ENCODE peak calls at places on chromosomes 6 and 20, in eight cellular contexts. One of them, this sample, is unnamed.
A peak's percentile ranks its signal among the peaks of the same experiment; 100 is the strongest.

GRCh38 chr6:155523821-155524238 is 68.2 kb upstream of the NOX3 start:
- DNase-seq in Panc1: no peak
- DNase-seq in cardiac muscle cell: peak; percentile 11
- DNase-seq in colonic mucosa: no peak
- DNase-seq in right lobe of liver: no peak
- DNase-seq in NT2/D1: peak; percentile 64
- DNase-seq in mesenchymal stem cell: no peak
- DNase-seq in heart right ventricle: no peak
- DNase-seq in this sample: no peak

GRCh38 chr6:136446579-136447182 is 103.5 kb downstream of the MAP7 start:
- DNase-seq in Panc1: no peak
- DNase-seq in cardiac muscle cell: peak; percentile 27
- DNase-seq in colonic mucosa: no peak
- DNase-seq in right lobe of liver: no peak
- DNase-seq in NT2/D1: no peak
- DNase-seq in mesenchymal stem cell: no peak
- DNase-seq in heart right ventricle: no peak
- DNase-seq in this sample: no peak

GRCh38 chr6:30915591-30915946 is 1.5 kb downstream of the VARS2 start:
- DNase-seq in Panc1: no peak
- DNase-seq in cardiac muscle cell: peak; percentile 81
- DNase-seq in colonic mucosa: peak; percentile 48
- DNase-seq in right lobe of liver: peak; percentile 50
- DNase-seq in NT2/D1: peak; percentile 62
- DNase-seq in mesenchymal stem cell: peak; percentile 80
- DNase-seq in heart right ventricle: peak; percentile 49
- DNase-seq in this sample: no peak

GRCh38 chr6:134303903-134304302 is 14.0 kb downstream of the SGK1 start:
- DNase-seq in Panc1: no peak
- DNase-seq in cardiac muscle cell: peak; percentile 32
- DNase-seq in colonic mucosa: no peak
- DNase-seq in right lobe of liver: no peak
- DNase-seq in NT2/D1: no peak
- DNase-seq in mesenchymal stem cell: no peak
- DNase-seq in heart right ventricle: no peak
- DNase-seq in this sample: no peak

GRCh38 chr20:38809942-38810341 is 4.4 kb downstream of the PPP1R16B start:
- DNase-seq in Panc1: no peak
- DNase-seq in cardiac muscle cell: no peak
- DNase-seq in colonic mucosa: no peak
- DNase-seq in right lobe of liver: no peak
- DNase-seq in NT2/D1: no peak
- DNase-seq in mesenchymal stem cell: no peak
- DNase-seq in heart right ventricle: no peak
- DNase-seq in this sample: no peak

GRCh38 chr6:43773050-43773956 is 3.3 kb downstream of the VEGFA start:
- DNase-seq in Panc1: no peak
- DNase-seq in cardiac muscle cell: peak; percentile 64
- DNase-seq in colonic mucosa: peak; percentile 86
- DNase-seq in right lobe of liver: peak; percentile 77
- DNase-seq in NT2/D1: no peak
- DNase-seq in mesenchymal stem cell: peak; percentile 58
- DNase-seq in heart right ventricle: peak; percentile 70
- DNase-seq in this sample: peak; percentile 85

GRCh38 chr6:137136065-137136464 is 37.4 kb downstream of the IL22RA2 start:
- DNase-seq in Panc1: no peak
- DNase-seq in cardiac muscle cell: peak; percentile 27
- DNase-seq in colonic mucosa: no peak
- DNase-seq in right lobe of liver: no peak
- DNase-seq in NT2/D1: no peak
- DNase-seq in mesenchymal stem cell: no peak
- DNase-seq in heart right ventricle: no peak
- DNase-seq in this sample: no peak

GRCh38 chr6:139161169-139161568 is 26.3 kb downstream of the HECA start:
- DNase-seq in Panc1: no peak
- DNase-seq in cardiac muscle cell: no peak
- DNase-seq in colonic mucosa: no peak
- DNase-seq in right lobe of liver: no peak
- DNase-seq in NT2/D1: no peak
- DNase-seq in mesenchymal stem cell: peak; percentile 80
- DNase-seq in heart right ventricle: no peak
- DNase-seq in this sample: no peak

GRCh38 chr6:7171119-7171518 is 63.4 kb downstream of the RREB1 start:
- DNase-seq in Panc1: no peak
- DNase-seq in cardiac muscle cell: no peak
- DNase-seq in colonic mucosa: peak; percentile 83
- DNase-seq in right lobe of liver: peak; percentile 87
- DNase-seq in NT2/D1: no peak
- DNase-seq in mesenchymal stem cell: no peak
- DNase-seq in heart right ventricle: no peak
- DNase-seq in this sample: no peak

GRCh38 chr20:63217706-63218105 is 1.8 kb upstream of the YTHDF1 start:
- DNase-seq in Panc1: no peak
- DNase-seq in cardiac muscle cell: no peak
- DNase-seq in colonic mucosa: no peak
- DNase-seq in right lobe of liver: no peak
- DNase-seq in NT2/D1: no peak
- DNase-seq in mesenchymal stem cell: no peak
- DNase-seq in heart right ventricle: no peak
- DNase-seq in this sample: no peak

GRCh38 chr6:113328886-113329381 is 528.2 kb upstream of the MARCKS start:
- DNase-seq in Panc1: no peak
- DNase-seq in cardiac muscle cell: peak; percentile 92
- DNase-seq in colonic mucosa: no peak
- DNase-seq in right lobe of liver: no peak
- DNase-seq in NT2/D1: no peak
- DNase-seq in mesenchymal stem cell: no peak
- DNase-seq in heart right ventricle: peak; percentile 32
- DNase-seq in this sample: no peak

GRCh38 chr20:35502352-35502751 is 27.1 kb downstream of the C20orf173 start:
- DNase-seq in Panc1: no peak
- DNase-seq in cardiac muscle cell: no peak
- DNase-seq in colonic mucosa: no peak
- DNase-seq in right lobe of liver: no peak
- DNase-seq in NT2/D1: no peak
- DNase-seq in mesenchymal stem cell: no peak
- DNase-seq in heart right ventricle: no peak
- DNase-seq in this sample: peak; percentile 86

GRCh38 chr6:25342784-25343183 is 63.6 kb downstream of the CARMIL1 start:
- DNase-seq in Panc1: no peak
- DNase-seq in cardiac muscle cell: peak; percentile 72
- DNase-seq in colonic mucosa: no peak
- DNase-seq in right lobe of liver: no peak
- DNase-seq in NT2/D1: no peak
- DNase-seq in mesenchymal stem cell: peak; percentile 39
- DNase-seq in heart right ventricle: no peak
- DNase-seq in this sample: no peak

GRCh38 chr20:6519556-6519955 is 247.9 kb upstream of the BMP2 start:
- DNase-seq in Panc1: no peak
- DNase-seq in cardiac muscle cell: peak; percentile 58
- DNase-seq in colonic mucosa: no peak
- DNase-seq in right lobe of liver: no peak
- DNase-seq in NT2/D1: no peak
- DNase-seq in mesenchymal stem cell: peak; percentile 83
- DNase-seq in heart right ventricle: no peak
- DNase-seq in this sample: no peak

GRCh38 chr6:104711371-104711770 is 148.3 kb downstream of the HACE1 start:
- DNase-seq in Panc1: peak; percentile 2
- DNase-seq in cardiac muscle cell: peak; percentile 67
- DNase-seq in colonic mucosa: no peak
- DNase-seq in right lobe of liver: no peak
- DNase-seq in NT2/D1: no peak
- DNase-seq in mesenchymal stem cell: peak; percentile 100
- DNase-seq in heart right ventricle: no peak
- DNase-seq in this sample: no peak

GRCh38 chr6:90175627-90176538 is 120.8 kb downstream of the BACH2 start:
- DNase-seq in Panc1: no peak
- DNase-seq in cardiac muscle cell: no peak
- DNase-seq in colonic mucosa: no peak
- DNase-seq in right lobe of liver: no peak
- DNase-seq in NT2/D1: no peak
- DNase-seq in mesenchymal stem cell: no peak
- DNase-seq in heart right ventricle: no peak
- DNase-seq in this sample: no peak

GRCh38 chr20:44549123-44549522 is 27.3 kb upstream of the SERINC3 start:
- DNase-seq in Panc1: no peak
- DNase-seq in cardiac muscle cell: peak; percentile 32
- DNase-seq in colonic mucosa: no peak
- DNase-seq in right lobe of liver: no peak
- DNase-seq in NT2/D1: no peak
- DNase-seq in mesenchymal stem cell: no peak
- DNase-seq in heart right ventricle: no peak
- DNase-seq in this sample: no peak

GRCh38 chr6:100353276-100354015 is 111.3 kb downstream of the SIM1 start:
- DNase-seq in Panc1: no peak
- DNase-seq in cardiac muscle cell: peak; percentile 79
- DNase-seq in colonic mucosa: no peak
- DNase-seq in right lobe of liver: no peak
- DNase-seq in NT2/D1: no peak
- DNase-seq in mesenchymal stem cell: peak; percentile 21
- DNase-seq in heart right ventricle: no peak
- DNase-seq in this sample: no peak

GRCh38 chr6:33677689-33678088 is 33.8 kb downstream of the UQCC2 start:
- DNase-seq in Panc1: no peak
- DNase-seq in cardiac muscle cell: no peak
- DNase-seq in colonic mucosa: no peak
- DNase-seq in right lobe of liver: no peak
- DNase-seq in NT2/D1: no peak
- DNase-seq in mesenchymal stem cell: no peak
- DNase-seq in heart right ventricle: no peak
- DNase-seq in this sample: no peak

DNA sequence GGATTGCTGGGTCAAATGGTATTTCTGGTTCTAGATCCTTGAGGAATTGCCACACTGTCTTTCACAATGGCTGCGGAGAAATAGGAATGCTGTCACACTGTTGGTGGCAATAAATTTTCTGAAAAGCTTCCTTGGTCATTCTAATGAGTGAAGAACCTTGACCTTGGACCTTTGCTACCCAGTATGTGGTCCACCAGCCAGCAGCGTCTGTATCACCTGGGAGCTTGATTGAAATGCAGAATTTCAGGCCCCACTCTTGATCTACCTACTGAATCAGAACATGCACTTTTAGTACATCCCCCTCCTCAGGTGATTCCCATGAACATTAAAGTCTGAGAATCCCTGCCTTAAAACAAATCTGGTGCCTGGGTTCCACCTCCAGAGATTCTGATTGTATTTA is 27.5 kb upstream of the GLP1R start:
- DNase-seq in Panc1: no peak
- DNase-seq in cardiac muscle cell: no peak
- DNase-seq in colonic mucosa: no peak
- DNase-seq in right lobe of liver: no peak
- DNase-seq in NT2/D1: no peak
- DNase-seq in mesenchymal stem cell: no peak
- DNase-seq in heart right ventricle: no peak
- DNase-seq in this sample: no peak
- H3K27me3 ChIP-seq in Panc1: peaks cover 9% of the 10 kb centered on the region
- H3K27me3 ChIP-seq in cardiac muscle cell: peaks cover 5% of the 10 kb centered on the region
- H3K27me3 ChIP-seq in colonic mucosa: no peaks in the 10 kb centered on the region
- H3K27me3 ChIP-seq in right lobe of liver: no peaks in the 10 kb centered on the region
- H3K27me3 ChIP-seq in NT2/D1: peaks cover 3% of the 10 kb centered on the region
- H3K27me3 ChIP-seq in mesenchymal stem cell: peaks cover 14% of the 10 kb centered on the region
- H3K27me3 ChIP-seq in heart right ventricle: peaks cover 4% of the 10 kb centered on the region
- H3K27me3 ChIP-seq in this sample: no peaks in the 10 kb centered on the region

GRCh38 chr20:2026004-2026403 is 32.1 kb upstream of the PDYN start:
- DNase-seq in Panc1: no peak
- DNase-seq in cardiac muscle cell: no peak
- DNase-seq in colonic mucosa: no peak
- DNase-seq in right lobe of liver: no peak
- DNase-seq in NT2/D1: no peak
- DNase-seq in mesenchymal stem cell: no peak
- DNase-seq in heart right ventricle: no peak
- DNase-seq in this sample: no peak
- H3K27me3 ChIP-seq in Panc1: peaks cover 19% of the 10 kb centered on the region
- H3K27me3 ChIP-seq in cardiac muscle cell: peaks cover 100% of the 10 kb centered on the region
- H3K27me3 ChIP-seq in colonic mucosa: no peaks in the 10 kb centered on the region
- H3K27me3 ChIP-seq in right lobe of liver: no peaks in the 10 kb centered on the region
- H3K27me3 ChIP-seq in NT2/D1: peaks cover 15% of the 10 kb centered on the region
- H3K27me3 ChIP-seq in mesenchymal stem cell: peaks cover 26% of the 10 kb centered on the region
- H3K27me3 ChIP-seq in heart right ventricle: peaks cover 28% of the 10 kb centered on the region
- H3K27me3 ChIP-seq in this sample: no peaks in the 10 kb centered on the region

GRCh38 chr6:142683688-142684087 is 261.3 kb downstream of the HIVEP2 start:
- DNase-seq in Panc1: no peak
- DNase-seq in cardiac muscle cell: no peak
- DNase-seq in colonic mucosa: no peak
- DNase-seq in right lobe of liver: no peak
- DNase-seq in NT2/D1: no peak
- DNase-seq in mesenchymal stem cell: no peak
- DNase-seq in heart right ventricle: no peak
- DNase-seq in this sample: no peak

GRCh38 chr6:142682985-142683384 is 262.0 kb downstream of the HIVEP2 start:
- DNase-seq in Panc1: no peak
- DNase-seq in cardiac muscle cell: no peak
- DNase-seq in colonic mucosa: no peak
- DNase-seq in right lobe of liver: no peak
- DNase-seq in NT2/D1: no peak
- DNase-seq in mesenchymal stem cell: no peak
- DNase-seq in heart right ventricle: no peak
- DNase-seq in this sample: no peak

GRCh38 chr6:142681099-142681498 is 263.9 kb downstream of the HIVEP2 start:
- DNase-seq in Panc1: no peak
- DNase-seq in cardiac muscle cell: no peak
- DNase-seq in colonic mucosa: no peak
- DNase-seq in right lobe of liver: no peak
- DNase-seq in NT2/D1: no peak
- DNase-seq in mesenchymal stem cell: no peak
- DNase-seq in heart right ventricle: no peak
- DNase-seq in this sample: no peak

GRCh38 chr6:142685852-142686718 is 258.9 kb downstream of the HIVEP2 start:
- DNase-seq in Panc1: no peak
- DNase-seq in cardiac muscle cell: no peak
- DNase-seq in colonic mucosa: no peak
- DNase-seq in right lobe of liver: no peak
- DNase-seq in NT2/D1: no peak
- DNase-seq in mesenchymal stem cell: no peak
- DNase-seq in heart right ventricle: no peak
- DNase-seq in this sample: no peak

GRCh38 chr6:142686719-142686996 is 258.3 kb downstream of the HIVEP2 start:
- DNase-seq in Panc1: no peak
- DNase-seq in cardiac muscle cell: no peak
- DNase-seq in colonic mucosa: no peak
- DNase-seq in right lobe of liver: no peak
- DNase-seq in NT2/D1: no peak
- DNase-seq in mesenchymal stem cell: no peak
- DNase-seq in heart right ventricle: no peak
- DNase-seq in this sample: no peak
- H3K27me3 ChIP-seq in Panc1: peaks cover 11% of the 10 kb centered on the region
- H3K27me3 ChIP-seq in cardiac muscle cell: no peaks in the 10 kb centered on the region
- H3K27me3 ChIP-seq in colonic mucosa: no peaks in the 10 kb centered on the region
- H3K27me3 ChIP-seq in right lobe of liver: no peaks in the 10 kb centered on the region
- H3K27me3 ChIP-seq in NT2/D1: no peaks in the 10 kb centered on the region
- H3K27me3 ChIP-seq in mesenchymal stem cell: no peaks in the 10 kb centered on the region
- H3K27me3 ChIP-seq in heart right ventricle: peaks cover 4% of the 10 kb centered on the region
- H3K27me3 ChIP-seq in this sample: no peaks in the 10 kb centered on the region

DNA sequence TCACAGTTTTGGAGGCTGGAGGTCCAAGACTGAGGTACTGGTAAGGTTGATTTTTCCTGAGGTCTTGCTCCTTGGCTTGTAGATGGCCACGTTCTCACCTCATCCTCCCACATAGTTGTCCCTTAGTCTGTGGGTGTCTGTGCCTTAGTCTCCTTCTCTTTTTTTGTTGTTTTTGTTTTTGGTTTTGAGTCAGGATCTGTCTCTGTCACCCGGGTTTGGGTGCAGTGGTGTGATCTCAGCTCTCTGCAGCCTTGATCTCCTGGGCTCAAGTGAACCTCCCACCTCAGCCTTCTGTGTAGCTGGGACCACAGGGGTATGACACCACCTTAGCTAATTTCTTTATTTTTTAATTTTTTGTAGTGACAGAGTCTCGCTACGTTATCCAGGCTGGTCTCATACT is 245.2 kb downstream of the PHACTR1 start:
- DNase-seq in Panc1: no peak
- DNase-seq in cardiac muscle cell: no peak
- DNase-seq in colonic mucosa: no peak
- DNase-seq in right lobe of liver: no peak
- DNase-seq in NT2/D1: no peak
- DNase-seq in mesenchymal stem cell: no peak
- DNase-seq in heart right ventricle: no peak
- DNase-seq in this sample: no peak
- H3K27me3 ChIP-seq in Panc1: peaks cover 16% of the 10 kb centered on the region
- H3K27me3 ChIP-seq in cardiac muscle cell: peaks cover 2% of the 10 kb centered on the region
- H3K27me3 ChIP-seq in colonic mucosa: peaks cover 6% of the 10 kb centered on the region
- H3K27me3 ChIP-seq in right lobe of liver: peaks cover 5% of the 10 kb centered on the region
- H3K27me3 ChIP-seq in NT2/D1: no peaks in the 10 kb centered on the region
- H3K27me3 ChIP-seq in mesenchymal stem cell: no peaks in the 10 kb centered on the region
- H3K27me3 ChIP-seq in heart right ventricle: no peaks in the 10 kb centered on the region
- H3K27me3 ChIP-seq in this sample: peaks cover 15% of the 10 kb centered on the region

This sample was measured in spleen.